ENCODE peak calls at places on chromosome 1, in seven cellular contexts. Y, Z, B, Q, X, C and H are unnamed samples. For H3K4me1, the result is how much of the 10 kb centered on the place peaks cover.

GRCh38 chr1:53575141-53575947 is 116.1 kb downstream of the DMRTB1 start:
- ATAC-seq in Y (no peak), B (no peak), Z (no peak), X (no peak), Q (no peak), C (no peak), H (no peak)

GRCh38 chr1:28437260-28437923 is 67.9 kb downstream of the PHACTR4 start:
- ATAC-seq in Z (peak), X (peak), C (peak), B (peak), Q (peak), Y (peak), H (peak)

GRCh38 chr1:56855190-56855589 is 593 bp downstream of the C8A start:
- ATAC-seq in B (no peak), Z (no peak), Q (no peak), C (no peak), Y (no peak), X (no peak), H (no peak)

GRCh38 chr1:217348960-217349664 is 281.8 kb downstream of the GPATCH2 start:
- ATAC-seq in Z (no peak), C (no peak), X (peak), B (no peak), Q (no peak), Y (no peak), H (no peak)

GRCh38 chr1:3061566-3061965 is 7.4 kb upstream of the PRDM16 start:
- ATAC-seq in X (no peak), Q (no peak), B (no peak), Z (no peak), C (no peak), Y (no peak), H (no peak)

GRCh38 chr1:105005594-105006195 is 1256.0 kb downstream of the AMY1C start:
- ATAC-seq in X (no peak), B (no peak), C (no peak), Q (no peak), Y (no peak), Z (no peak), H (no peak)

GRCh38 chr1:230490436-230490835 is 64.3 kb upstream of the PGBD5 start:
- ATAC-seq in Q (no peak), B (no peak), X (no peak), C (no peak), Y (no peak), Z (no peak), H (no peak)

GRCh38 chr1:244849189-244849866 is 13.9 kb downstream of the COX20 start:
- ATAC-seq in X (peak), Q (peak), C (no peak), B (no peak), Z (no peak), Y (no peak), H (no peak)

GRCh38 chr1:54160351-54160750 is 7.6 kb upstream of the CDCP2 start:
- ATAC-seq in Q (no peak), Z (no peak), B (no peak), C (no peak), Y (no peak), X (no peak), H (no peak)

GRCh38 chr1:185931438-185931837 is 197.2 kb downstream of the HMCN1 start:
- ATAC-seq in Q (peak), B (no peak), C (no peak), X (no peak), Y (no peak), Z (no peak), H (no peak)

GRCh38 chr1:7683521-7683920 is 87.6 kb upstream of the VAMP3 start:
- ATAC-seq in Y (no peak), B (no peak), Q (no peak), X (no peak), C (no peak), Z (no peak), H (no peak)

GRCh38 chr1:204094262-204095247 is 21.6 kb downstream of the SOX13 start:
- ATAC-seq in X (no peak), B (no peak), Q (peak), Z (peak), Y (peak), C (peak), H (no peak)

GRCh38 chr1:113931456-113931855 is 2.3 kb downstream of the HIPK1 start:
- ATAC-seq in Y (peak), X (no peak), Z (no peak), C (no peak), Q (no peak), B (no peak), H (no peak)

GRCh38 chr1:150696590-150696989 is 364 bp downstream of the GOLPH3L start:
- ATAC-seq in Y (peak), Q (peak), B (peak), C (peak), X (peak), Z (no peak), H (no peak)

GRCh38 chr1:6666696-6667095 is 34.9 kb downstream of the DNAJC11 start:
- ATAC-seq in X (no peak), C (no peak), Z (peak), Q (no peak), B (no peak), Y (no peak), H (no peak)

GRCh38 chr1:178417858-178418257 is 78.9 kb downstream of the CLEC20A start:
- ATAC-seq in Y (no peak), Z (no peak), X (peak), B (no peak), C (no peak), Q (peak), H (no peak)

GRCh38 chr1:15703562-15703961 is 19.4 kb downstream of the PLEKHM2 start:
- ATAC-seq in B (peak), C (peak), X (peak), Y (peak), Z (peak), Q (peak), H (peak)

GRCh38 chr1:97920275-97920831 is 481 bp downstream of the DPYD start:
- ATAC-seq in X (peak), Z (no peak), B (peak), Y (peak), Q (peak), C (peak), H (peak)

GRCh38 chr1:228360533-228361313 is 45.9 kb downstream of the TRIM11 start:
- ATAC-seq in X (no peak), Y (no peak), B (peak), C (no peak), Q (no peak), Z (peak), H (no peak)

DNA sequence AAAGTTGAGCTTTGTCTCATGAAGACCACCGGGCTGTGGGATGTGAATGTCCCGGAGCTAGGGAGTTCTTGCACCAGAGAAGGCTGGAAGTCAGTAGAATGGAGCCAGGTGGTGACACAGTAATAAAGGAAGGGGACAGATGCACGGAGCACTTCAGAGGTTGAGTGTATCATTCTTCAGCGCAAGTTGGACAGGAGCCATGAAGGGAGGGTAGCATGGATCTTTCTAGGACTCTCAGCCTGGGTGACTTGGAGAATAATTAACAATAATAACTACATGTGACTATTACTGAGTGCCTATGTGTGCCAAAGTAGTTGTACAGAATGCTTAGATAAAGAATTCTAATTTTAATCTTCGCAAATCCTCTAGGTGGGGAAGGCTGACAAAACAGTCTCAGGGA is 258.7 kb upstream of the AJAP1 start:
- ATAC-seq in C (no peak), Y (no peak), X (no peak), Q (no peak), Z (no peak), B (no peak), H (no peak)
- H3K4me1 ChIP-seq in C (under half), Y (under half), X (under half), Q (under half), Z (under half), B (under half), H (under half)

GRCh38 chr1:47972864-47973437 is 24.2 kb downstream of the TRABD2B start:
- ATAC-seq in Q (no peak), Z (peak), X (peak), B (no peak), C (no peak), Y (no peak), H (no peak)
- TF ChIP-seq CTCF in Q (peak), Z (peak), X (peak), B (no peak), C (no peak), Y (no peak), H (no peak)

GRCh38 chr1:175192111-175192629 is 406 bp downstream of the KIAA0040 start:
- ATAC-seq in B (peak), X (peak), Z (no peak), Q (peak), Y (peak), C (peak), H (peak)

GRCh38 chr1:175188936-175189335 is 3.6 kb downstream of the KIAA0040 start:
- ATAC-seq in B (no peak), Y (peak), Z (peak), Q (no peak), X (no peak), C (peak), H (no peak)

GRCh38 chr1:175193339-175193950 is 869 bp upstream of the KIAA0040 start:
- ATAC-seq in Z (peak), B (no peak), X (no peak), Y (no peak), C (peak), Q (no peak), H (no peak)

GRCh38 chr1:175192630-175193338 is at the start of gene KIAA0040:
- ATAC-seq in C (peak), Z (peak), Y (peak), X (peak), B (peak), Q (peak), H (peak)

GRCh38 chr1:175191654-175192053 is 922 bp downstream of the KIAA0040 start:
- ATAC-seq in X (no peak), Z (no peak), B (no peak), C (peak), Q (peak), Y (peak), H (no peak)
- H3K4me1 ChIP-seq in X (under half), Z (under half), B (half or more), C (half or more), Q (half or more), Y (under half), H (half or more)

GRCh38 chr1:91997607-91998195 is 32.1 kb upstream of the EPHX4 start:
- ATAC-seq in Z (no peak), B (no peak), C (no peak), X (no peak), Q (no peak), Y (no peak), H (no peak)
- TF ChIP-seq CTCF in Z (peak), B (no peak), C (peak), X (peak), Q (peak), Y (no peak), H (no peak)

GRCh38 chr1:32480761-32481160 is 15.9 kb downstream of the ZBTB8B start:
- ATAC-seq in Z (no peak), Y (no peak), X (no peak), Q (no peak), C (no peak), B (no peak), H (no peak)
- H3K4me1 ChIP-seq in Z (under half), Y (under half), X (under half), Q (under half), C (under half), B (under half), H (under half)

GRCh38 chr1:119647734-119648619 is at the start of gene ZNF697:
- ATAC-seq in Z (peak), Q (peak), X (peak), Y (peak), B (peak), C (peak), H (peak)
- TF ChIP-seq CTCF in Z (no peak), Q (no peak), X (no peak), Y (peak), B (peak), C (peak), H (peak)

DNA sequence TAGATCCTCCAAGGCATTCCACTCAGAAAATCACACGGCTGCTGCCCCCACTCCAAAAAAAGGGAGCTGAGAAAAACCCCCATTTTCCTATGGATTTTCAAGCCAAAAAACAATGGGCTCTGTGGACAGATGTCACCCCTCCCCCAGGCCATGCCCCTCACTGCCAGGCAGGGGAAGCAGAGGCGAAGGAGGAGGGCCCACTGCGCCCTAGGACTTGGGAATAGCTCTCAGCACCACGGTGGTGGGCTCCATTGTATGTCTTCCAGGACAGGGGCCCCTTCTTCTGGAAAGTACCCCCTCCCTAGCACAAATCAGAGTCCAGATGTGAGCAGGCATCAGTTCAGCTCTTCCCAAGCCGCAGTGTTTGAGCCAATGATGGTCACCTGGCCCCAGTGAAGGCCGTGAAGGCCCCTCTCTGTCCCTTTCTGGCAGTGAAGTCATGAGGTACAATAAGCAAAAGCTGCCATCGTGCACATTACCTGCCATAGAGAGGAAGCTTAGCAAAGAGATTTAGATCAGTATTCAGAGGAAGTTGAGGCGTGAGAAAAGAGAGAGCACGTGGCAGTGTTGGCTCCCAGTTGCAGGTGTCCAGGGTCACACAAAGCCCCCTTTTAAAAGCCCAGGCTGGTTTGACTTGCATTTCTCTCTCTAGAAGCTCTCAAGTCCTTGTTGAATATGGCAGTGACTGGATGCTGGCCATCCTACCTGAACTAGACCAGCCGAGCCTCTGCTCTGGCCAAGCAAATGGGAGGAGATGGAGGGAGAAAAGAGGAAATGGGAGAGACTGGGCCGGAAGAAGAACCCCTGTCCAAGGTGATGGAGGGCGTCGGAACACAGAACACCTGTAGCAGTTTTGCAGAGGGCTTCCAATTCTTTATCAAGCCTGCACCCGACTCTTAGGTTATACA is 149.1 kb downstream of the TOMM20 start:
- ATAC-seq in Z (no peak), X (no peak), Y (no peak), C (no peak), B (no peak), Q (no peak), H (no peak)
- H3K4me1 ChIP-seq in Z (half or more), X (half or more), Y (half or more), C (half or more), B (under half), Q (half or more), H (under half)

DNA sequence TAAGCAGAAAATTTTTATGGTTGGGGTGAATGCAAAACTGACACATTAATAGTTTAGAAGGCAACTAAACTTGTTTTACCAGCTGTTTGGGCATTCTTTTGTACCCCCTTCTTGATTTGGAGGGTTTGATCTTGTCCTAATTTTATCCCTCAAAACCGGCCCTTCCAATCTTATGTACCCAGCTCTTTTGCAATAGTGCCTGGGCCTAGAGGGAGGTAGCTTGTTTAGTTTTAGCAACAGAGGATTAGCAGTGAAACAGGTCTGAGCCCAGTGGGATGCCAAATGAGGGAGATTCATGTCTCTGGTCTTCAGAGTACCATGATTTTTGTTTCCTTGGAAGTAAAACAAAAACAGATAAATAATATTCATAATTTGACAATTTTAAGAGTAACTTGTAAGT is 45.1 kb downstream of the CRP start:
- ATAC-seq in Y (no peak), X (no peak), B (no peak), Q (no peak), Z (no peak), C (no peak), H (no peak)
- TF ChIP-seq CTCF in Y (no peak), X (no peak), B (no peak), Q (no peak), Z (no peak), C (no peak), H (no peak)